ENCODE peak calls at places on chromosomes 5 and 9, in seven cellular contexts. Q, U, E, J, B, D and G are unnamed samples.

GRCh38 chr5:56522972-56523371 is 289.8 kb upstream of the ANKRD55 start:
- DNase-seq in Q (no peak), U (peak; percentile 49), E (no peak), J (peak; percentile 25), B (no peak), D (peak; percentile 40), G (no peak)

GRCh38 chr5:90983148-90983547 is 400.0 kb downstream of the ARRDC3 start:
- DNase-seq in Q (no peak), U (peak; percentile 20), E (no peak), J (peak; percentile 99), B (no peak), D (no peak), G (no peak)

GRCh38 chr5:157994906-157995519 is 136.1 kb upstream of the CLINT1 start:
- DNase-seq in Q (peak; percentile 41), U (peak; percentile 76), E (no peak), J (peak; percentile 64), B (peak; percentile 41), D (peak; percentile 73), G (no peak)

GRCh38 chr5:174599992-174600391 is 124.4 kb upstream of the MSX2 start:
- DNase-seq in Q (no peak), U (no peak), E (no peak), J (no peak), B (no peak), D (no peak), G (peak; percentile 65)

GRCh38 chr5:1551426-1551825 is 27.7 kb upstream of the LPCAT1 start:
- DNase-seq in Q (no peak), U (no peak), E (no peak), J (no peak), B (no peak), D (no peak), G (no peak)

GRCh38 chr9:5671711-5672353 is 42.9 kb downstream of the RIC1 start:
- DNase-seq in Q (no peak), U (no peak), E (no peak), J (peak; percentile 34), B (no peak), D (no peak), G (peak; percentile 33)

GRCh38 chr9:19145881-19146280 is 18.6 kb upstream of the PLIN2 start:
- DNase-seq in Q (no peak), U (no peak), E (no peak), J (no peak), B (no peak), D (no peak), G (no peak)

GRCh38 chr9:4933177-4933576 is 51.9 kb upstream of the JAK2 start:
- DNase-seq in Q (no peak), U (peak; percentile 61), E (no peak), J (peak; percentile 55), B (no peak), D (peak; percentile 49), G (no peak)

GRCh38 chr9:84670106-84670800 is 724 bp downstream of the NTRK2 start:
- DNase-seq in Q (no peak), U (peak; percentile 56), E (no peak), J (no peak), B (no peak), D (no peak), G (no peak)

GRCh38 chr5:132778129-132778528 is 1.1 kb upstream of the SEPTIN8 start:
- DNase-seq in Q (no peak), U (no peak), E (no peak), J (no peak), B (no peak), D (no peak), G (no peak)

GRCh38 chr5:116900793-116901192 is 326.2 kb upstream of the SEMA6A start:
- DNase-seq in Q (no peak), U (no peak), E (no peak), J (no peak), B (no peak), D (no peak), G (no peak)

GRCh38 chr5:72379936-72380335 is 59.8 kb downstream of the PTCD2 start:
- DNase-seq in Q (no peak), U (no peak), E (no peak), J (peak; percentile 53), B (no peak), D (no peak), G (no peak)